ENCODE peak calls at places on chromosomes 13 and 19, in six cellular contexts. N is EH; C is ELR; Z is stimulated activated CD4-positive, alpha-beta T cell treated with anti-CD3 and anti-CD28 coated beads, Interleukin-4, amount 100 ng/mL, for 48 hours; A is left ventricle myocardium inferior; D is iris pigment epithelial cell. F is an unnamed sample.
A peak's percentile ranks its signal among the peaks of the same experiment; 100 is the strongest.

GRCh38 chr19:40691421-40692211 is 1.2 kb upstream of the NUMBL start:
- DNase-seq in A (no peak), Z (no peak), D (no peak), N (no peak), C (no peak), F (no peak)

GRCh38 chr13:73599232-73600128 is 534.7 kb downstream of the KLF12 start:
- DNase-seq in A (no peak), D (no peak), C (peak; percentile 6), Z (no peak), N (no peak), F (peak; percentile 43)

GRCh38 chr19:287381-287871 is 3.8 kb downstream of the PLPP2 start:
- DNase-seq in D (no peak), N (no peak), A (no peak), Z (no peak), C (no peak), F (no peak)

GRCh38 chr13:100876044-100876403 is 201.4 kb upstream of the TMTC4 start:
- DNase-seq in C (no peak), A (no peak), Z (no peak), D (no peak), N (no peak), F (no peak)

GRCh38 chr13:52128714-52129700 is at the start of gene NEK5:
- DNase-seq in Z (peak; percentile 49), A (peak; percentile 58), N (peak; percentile 60), C (peak; percentile 68), D (peak; percentile 60), F (peak; percentile 57)

GRCh38 chr13:26604784-26605183 is 47.3 kb downstream of the WASF3 start:
- DNase-seq in C (no peak), D (no peak), A (peak; percentile 62), Z (no peak), N (no peak), F (no peak)

GRCh38 chr13:50222569-50223332 is 207.5 kb downstream of the KCNRG start:
- DNase-seq in A (peak; percentile 81), N (peak; percentile 69), Z (no peak), D (peak; percentile 76), C (peak; percentile 30), F (peak; percentile 96)

GRCh38 chr19:10000171-10000826 is 10.0 kb downstream of the COL5A3 start:
- DNase-seq in D (peak; percentile 37), A (peak; percentile 61), N (peak; percentile 80), C (peak; percentile 80), Z (peak; percentile 52), F (peak; percentile 34)

GRCh38 chr13:27461940-27462584 is 11.7 kb upstream of the MTIF3 start:
- DNase-seq in C (no peak), A (peak; percentile 25), N (no peak), D (no peak), Z (no peak), F (no peak)

GRCh38 chr13:109381546-109382180 is 404.7 kb downstream of the IRS2 start:
- DNase-seq in D (peak; percentile 93), Z (no peak), N (peak; percentile 91), A (no peak), C (peak; percentile 72), F (peak; percentile 58)

GRCh38 chr13:41587490-41587889 is 130.1 kb downstream of the RGCC start:
- DNase-seq in C (no peak), N (no peak), D (no peak), Z (no peak), A (no peak), F (no peak)

GRCh38 chr13:95253033-95253432 is 48.2 kb downstream of the ABCC4 start:
- DNase-seq in A (no peak), N (no peak), D (no peak), C (no peak), Z (no peak), F (no peak)

GRCh38 chr19:33953023-33953422 is 156.4 kb downstream of the KCTD15 start:
- DNase-seq in Z (no peak), C (no peak), D (no peak), A (no peak), N (no peak), F (no peak)

GRCh38 chr13:91169641-91170040 is 177.8 kb upstream of the MIR17HG start:
- DNase-seq in N (no peak), A (no peak), D (no peak), C (no peak), Z (no peak), F (no peak)

GRCh38 chr13:111864566-111864965 is 202.4 kb upstream of the SOX1 start:
- DNase-seq in C (no peak), A (no peak), Z (no peak), D (no peak), N (no peak), F (no peak)

GRCh38 chr13:77176350-77176749 is 149.4 kb upstream of the FBXL3 start:
- DNase-seq in D (peak; percentile 91), N (peak; percentile 68), C (peak; percentile 76), Z (no peak), A (no peak), F (peak; percentile 84)

GRCh38 chr19:48444129-48444932 is 1.5 kb upstream of the GRWD1 start:
- DNase-seq in D (no peak), C (no peak), N (no peak), Z (no peak), A (no peak), F (no peak)

GRCh38 chr13:51772781-51773180 is 31.2 kb downstream of the DHRS12 start:
- DNase-seq in A (no peak), D (no peak), C (no peak), Z (no peak), N (no peak), F (no peak)

GRCh38 chr19:29823581-29824330 is 12.0 kb downstream of the CCNE1 start:
- DNase-seq in N (no peak), A (no peak), D (no peak), Z (no peak), C (no peak), F (no peak)

GRCh38 chr13:100102042-100102441 is 13.1 kb downstream of the PCCA start:
- DNase-seq in D (peak; percentile 33), A (no peak), Z (no peak), C (no peak), N (no peak), F (no peak)

GRCh38 chr19:41624515-41624914 is 2.4 kb downstream of the CEACAM4 start:
- DNase-seq in N (no peak), D (no peak), A (no peak), C (no peak), Z (no peak), F (no peak)

GRCh38 chr13:48353590-48353989 is 50.0 kb downstream of the RB1 start:
- DNase-seq in Z (no peak), C (no peak), D (no peak), A (no peak), N (no peak), F (no peak)

GRCh38 chr13:101425623-101426022 is 9.3 kb upstream of the NALCN start:
- DNase-seq in C (no peak), N (no peak), D (no peak), A (no peak), Z (no peak), F (no peak)

GRCh38 chr19:34364830-34365462 is at the start of gene GPI:
- DNase-seq in A (peak; percentile 68), Z (peak; percentile 67), C (peak; percentile 59), N (peak; percentile 55), D (peak; percentile 43), F (peak; percentile 53)

GRCh38 chr19:7857727-7858701 is 16.2 kb downstream of the PRR36 start:
- DNase-seq in Z (no peak), D (no peak), N (no peak), C (no peak), A (no peak), F (no peak)

GRCh38 chr13:28918030-28918429 is 97.9 kb downstream of the MTUS2 start:
- DNase-seq in N (no peak), Z (no peak), C (no peak), A (no peak), D (no peak), F (no peak)

GRCh38 chr13:42361701-42362100 is 89.7 kb downstream of the AKAP11 start:
- DNase-seq in C (no peak), N (no peak), A (no peak), D (no peak), Z (no peak), F (no peak)